ENCODE peak calls at places on chromosomes 16 and 17, in five cellular contexts. One of them, this sample, is unnamed.

GRCh38 chr17:66240630-66241029 is 11.4 kb upstream of the APOH start:
- DNase-seq in GM23248: peak; percentile 34
- DNase-seq in neuronal stem cell: no peak
- DNase-seq in IMR-90: peak; percentile 74
- DNase-seq in neural progenitor cell: no peak
- DNase-seq in this sample: no peak

GRCh38 chr17:41734139-41734948 is at the start of gene HAP1:
- DNase-seq in neural progenitor cell: peak; percentile 79
- DNase-seq in neuronal stem cell: peak; percentile 67
- DNase-seq in GM23248: peak; percentile 40
- DNase-seq in IMR-90: peak; percentile 8
- DNase-seq in this sample: no peak

GRCh38 chr16:22635345-22635744 is 124.7 kb downstream of the NPIPB5 start:
- DNase-seq in neural progenitor cell: no peak
- DNase-seq in IMR-90: no peak
- DNase-seq in GM23248: peak; percentile 31
- DNase-seq in neuronal stem cell: no peak
- DNase-seq in this sample: no peak

GRCh38 chr17:79311373-79311772 is 236.7 kb downstream of the ENGASE start:
- DNase-seq in IMR-90: no peak
- DNase-seq in neuronal stem cell: no peak
- DNase-seq in GM23248: no peak
- DNase-seq in neural progenitor cell: no peak
- DNase-seq in this sample: no peak

GRCh38 chr17:78735832-78736525 is 46.1 kb downstream of the CYTH1 start:
- DNase-seq in neural progenitor cell: no peak
- DNase-seq in neuronal stem cell: no peak
- DNase-seq in IMR-90: no peak
- DNase-seq in GM23248: peak; percentile 47
- DNase-seq in this sample: no peak

GRCh38 chr17:9252525-9252924 is 231.2 kb downstream of the NTN1 start:
- DNase-seq in neural progenitor cell: no peak
- DNase-seq in GM23248: no peak
- DNase-seq in neuronal stem cell: no peak
- DNase-seq in IMR-90: no peak
- DNase-seq in this sample: no peak

GRCh38 chr17:4858880-4859260 is 25.7 kb downstream of the MINK1 start:
- DNase-seq in IMR-90: peak; percentile 27
- DNase-seq in neural progenitor cell: no peak
- DNase-seq in neuronal stem cell: no peak
- DNase-seq in GM23248: peak; percentile 57
- DNase-seq in this sample: no peak

GRCh38 chr17:35728551-35728950 is 2.9 kb upstream of the RASL10B start:
- DNase-seq in neuronal stem cell: no peak
- DNase-seq in GM23248: no peak
- DNase-seq in IMR-90: no peak
- DNase-seq in neural progenitor cell: no peak
- DNase-seq in this sample: no peak

GRCh38 chr17:38861399-38861843 is 7.9 kb upstream of the RPL23 start:
- DNase-seq in neural progenitor cell: no peak
- DNase-seq in IMR-90: no peak
- DNase-seq in GM23248: no peak
- DNase-seq in neuronal stem cell: no peak
- DNase-seq in this sample: peak; percentile 69

GRCh38 chr17:7403043-7403901 is 625 bp downstream of the TMEM256 start:
- DNase-seq in neural progenitor cell: peak; percentile 85
- DNase-seq in neuronal stem cell: peak; percentile 67
- DNase-seq in IMR-90: no peak
- DNase-seq in GM23248: no peak
- DNase-seq in this sample: no peak

GRCh38 chr16:85448557-85449194 is 164.4 kb upstream of the GSE1 start:
- DNase-seq in GM23248: no peak
- DNase-seq in neuronal stem cell: no peak
- DNase-seq in neural progenitor cell: no peak
- DNase-seq in IMR-90: no peak
- DNase-seq in this sample: no peak

GRCh38 chr16:49952386-49952785 is 72.6 kb upstream of the CNEP1R1 start:
- DNase-seq in GM23248: no peak
- DNase-seq in IMR-90: no peak
- DNase-seq in neural progenitor cell: no peak
- DNase-seq in neuronal stem cell: no peak
- DNase-seq in this sample: no peak

GRCh38 chr17:78637643-78638042 is 60.4 kb upstream of the DNAH17 start:
- DNase-seq in GM23248: no peak
- DNase-seq in neural progenitor cell: no peak
- DNase-seq in IMR-90: no peak
- DNase-seq in neuronal stem cell: no peak
- DNase-seq in this sample: no peak

DNA sequence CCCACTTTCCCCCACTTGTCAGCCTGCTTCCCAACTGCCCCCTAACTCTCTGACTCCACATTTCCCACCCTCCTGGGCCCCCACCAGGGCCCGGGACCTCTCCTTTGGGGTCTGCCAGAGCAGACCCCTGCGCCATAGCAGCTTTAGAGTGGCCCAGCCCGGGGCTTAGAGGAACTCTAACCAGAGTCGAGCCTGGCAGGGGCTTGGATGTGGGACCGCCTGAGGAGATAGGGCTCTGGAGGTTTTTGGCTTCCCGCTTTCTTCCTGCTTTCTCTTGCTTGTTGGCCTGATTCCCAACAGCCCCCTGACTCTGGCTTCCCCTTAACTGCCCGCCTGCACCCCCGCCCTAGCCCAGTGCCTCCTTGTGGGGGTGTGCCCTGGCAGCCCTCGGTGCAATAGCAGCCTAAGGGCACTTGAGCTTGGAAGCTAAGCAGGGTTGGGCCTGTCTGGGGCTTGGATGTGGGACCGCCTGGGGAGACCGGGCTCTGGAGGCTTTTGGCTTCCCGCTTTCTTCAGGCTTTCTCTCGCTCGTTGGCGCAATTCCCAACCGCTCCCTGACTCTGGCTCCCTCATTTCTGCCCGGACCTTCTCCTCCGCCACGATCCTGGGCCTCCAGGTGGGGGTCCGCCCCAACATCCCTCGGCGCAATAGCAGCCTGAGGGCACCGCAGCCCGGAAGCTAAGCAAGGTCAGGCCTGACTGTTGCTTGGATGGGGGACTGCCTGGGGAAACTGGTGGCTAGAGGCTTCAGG is 2292.0 kb downstream of the TP53TG3F start:
- DNase-seq in neural progenitor cell: no peak
- DNase-seq in IMR-90: no peak
- DNase-seq in neuronal stem cell: no peak
- DNase-seq in GM23248: no peak
- DNase-seq in this sample: no peak
- H3K9ac ChIP-seq in neural progenitor cell: no peak overlapping the region
- H3K9ac ChIP-seq in IMR-90: no peak overlapping the region
- H3K9ac ChIP-seq in neuronal stem cell: no peak overlapping the region
- H3K9ac ChIP-seq in GM23248: no peak overlapping the region
- H3K9ac ChIP-seq in this sample: no peak overlapping the region

DNA sequence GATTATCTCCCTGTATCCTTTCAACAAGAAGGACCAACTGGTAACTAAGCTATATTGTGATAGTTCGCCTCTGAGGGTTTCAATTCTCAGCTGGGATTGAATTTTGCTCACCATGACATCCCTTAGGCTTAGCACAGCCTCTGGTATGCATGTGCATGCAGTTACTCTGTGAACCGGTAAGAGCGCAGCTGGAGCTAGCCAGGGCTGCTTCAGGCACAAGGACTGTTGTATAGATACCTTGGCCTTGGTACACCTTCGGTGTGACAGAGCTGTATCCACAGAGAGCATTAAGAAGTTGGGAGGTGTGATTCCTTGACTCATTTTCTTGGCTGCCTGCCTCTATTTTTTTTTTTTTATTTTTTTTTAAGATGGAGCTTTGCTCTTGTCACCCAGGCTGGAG is 2.3 kb upstream of the NUTF2 start:
- DNase-seq in neural progenitor cell: peak; percentile 50
- DNase-seq in neuronal stem cell: no peak
- DNase-seq in GM23248: peak; percentile 57
- DNase-seq in IMR-90: peak; percentile 51
- DNase-seq in this sample: no peak
- H3K9ac ChIP-seq in neural progenitor cell: no peak overlapping the region
- H3K9ac ChIP-seq in neuronal stem cell: no peak overlapping the region
- H3K9ac ChIP-seq in GM23248: peak overlapping the region; percentile 75
- H3K9ac ChIP-seq in IMR-90: peak overlapping the region; percentile 12
- H3K9ac ChIP-seq in this sample: no peak overlapping the region

GRCh38 chr17:14405189-14405588 is 104.3 kb downstream of the HS3ST3B1 start:
- DNase-seq in GM23248: no peak
- DNase-seq in IMR-90: no peak
- DNase-seq in neuronal stem cell: no peak
- DNase-seq in neural progenitor cell: no peak
- DNase-seq in this sample: no peak
- H3K9ac ChIP-seq in GM23248: no peak overlapping the region
- H3K9ac ChIP-seq in IMR-90: no peak overlapping the region
- H3K9ac ChIP-seq in neuronal stem cell: no peak overlapping the region
- H3K9ac ChIP-seq in neural progenitor cell: no peak overlapping the region
- H3K9ac ChIP-seq in this sample: no peak overlapping the region

DNA sequence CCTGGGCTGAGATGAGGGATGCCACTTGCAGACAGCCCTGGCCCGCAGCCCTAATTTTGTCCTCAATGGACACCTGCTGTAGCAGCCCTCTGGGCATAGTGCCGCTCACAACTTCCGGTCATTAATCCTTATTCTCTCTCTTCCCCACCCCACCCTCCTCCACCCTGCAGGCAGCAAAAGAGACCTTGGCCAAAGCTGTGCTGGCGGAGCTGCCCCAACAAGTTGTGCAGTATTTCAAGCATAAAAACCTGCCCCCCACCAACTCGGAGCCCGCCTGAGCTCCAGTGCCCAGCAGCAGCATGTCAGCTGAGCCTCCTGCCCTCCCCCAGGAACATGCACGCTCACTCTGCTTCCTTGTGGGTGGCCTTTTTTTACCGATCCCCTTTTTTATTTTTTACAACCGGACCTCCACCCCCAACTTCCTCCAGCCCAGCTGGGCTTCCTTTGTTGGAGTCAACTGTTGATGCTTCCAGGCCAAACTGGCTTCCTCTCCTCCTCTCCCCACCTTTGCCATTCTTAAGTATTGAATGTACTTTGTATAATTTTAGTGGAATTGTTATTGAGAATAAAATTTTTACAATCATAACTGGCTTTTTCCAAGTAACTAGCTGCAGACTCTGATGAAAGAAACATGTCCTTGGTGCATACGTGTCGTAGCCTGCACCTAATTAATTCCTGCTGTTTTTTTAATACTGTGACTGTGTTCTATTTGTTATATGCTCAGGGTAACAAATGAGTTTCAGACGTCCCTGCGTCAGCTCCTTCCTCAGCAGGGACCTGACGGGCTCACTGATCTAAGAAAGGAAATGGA is 38.3 kb downstream of the PSME3IP1 start:
- DNase-seq in GM23248: peak; percentile 75
- DNase-seq in neuronal stem cell: no peak
- DNase-seq in neural progenitor cell: peak; percentile 33
- DNase-seq in IMR-90: peak; percentile 46
- DNase-seq in this sample: peak; percentile 20
- H3K9ac ChIP-seq in GM23248: peak overlapping the region; percentile 47
- H3K9ac ChIP-seq in neuronal stem cell: no peak overlapping the region
- H3K9ac ChIP-seq in neural progenitor cell: no peak overlapping the region
- H3K9ac ChIP-seq in IMR-90: no peak overlapping the region
- H3K9ac ChIP-seq in this sample: no peak overlapping the region

GRCh38 chr16:21302898-21303528 is 24.9 kb upstream of the CRYM start:
- DNase-seq in neural progenitor cell: no peak
- DNase-seq in IMR-90: peak; percentile 93
- DNase-seq in GM23248: peak; percentile 91
- DNase-seq in neuronal stem cell: no peak
- DNase-seq in this sample: no peak
- H3K9ac ChIP-seq in neural progenitor cell: no peak overlapping the region
- H3K9ac ChIP-seq in IMR-90: no peak overlapping the region
- H3K9ac ChIP-seq in GM23248: peak overlapping the region; percentile 85
- H3K9ac ChIP-seq in neuronal stem cell: no peak overlapping the region
- H3K9ac ChIP-seq in this sample: no peak overlapping the region

GRCh38 chr17:81387235-81388060 is 7.8 kb upstream of the BAHCC1 start:
- DNase-seq in IMR-90: peak; percentile 57
- DNase-seq in GM23248: peak; percentile 75
- DNase-seq in neuronal stem cell: no peak
- DNase-seq in neural progenitor cell: peak; percentile 86
- DNase-seq in this sample: no peak

GRCh38 chr17:81389585-81389984 is 5.7 kb upstream of the BAHCC1 start:
- DNase-seq in neuronal stem cell: no peak
- DNase-seq in GM23248: no peak
- DNase-seq in neural progenitor cell: no peak
- DNase-seq in IMR-90: no peak
- DNase-seq in this sample: no peak

GRCh38 chr17:81386646-81387234 is 8.5 kb upstream of the BAHCC1 start:
- DNase-seq in IMR-90: no peak
- DNase-seq in neuronal stem cell: no peak
- DNase-seq in neural progenitor cell: peak; percentile 75
- DNase-seq in GM23248: no peak
- DNase-seq in this sample: no peak

GRCh38 chr17:81388612-81389367 is 6.5 kb upstream of the BAHCC1 start:
- DNase-seq in neural progenitor cell: peak; percentile 80
- DNase-seq in neuronal stem cell: no peak
- DNase-seq in GM23248: no peak
- DNase-seq in IMR-90: no peak
- DNase-seq in this sample: no peak

GRCh38 chr17:81388091-81388611 is 7.1 kb upstream of the BAHCC1 start:
- DNase-seq in IMR-90: no peak
- DNase-seq in neural progenitor cell: no peak
- DNase-seq in neuronal stem cell: no peak
- DNase-seq in GM23248: no peak
- DNase-seq in this sample: no peak
- H3K9ac ChIP-seq in IMR-90: peak overlapping the region; percentile 32
- H3K9ac ChIP-seq in neural progenitor cell: no peak overlapping the region
- H3K9ac ChIP-seq in neuronal stem cell: peak overlapping the region; percentile 9
- H3K9ac ChIP-seq in GM23248: peak overlapping the region; percentile 91
- H3K9ac ChIP-seq in this sample: peak overlapping the region; percentile 90

GRCh38 chr16:89864421-89864820 is 9.0 kb upstream of the TCF25 start:
- DNase-seq in neural progenitor cell: no peak
- DNase-seq in neuronal stem cell: no peak
- DNase-seq in GM23248: peak; percentile 32
- DNase-seq in IMR-90: peak; percentile 13
- DNase-seq in this sample: no peak
- H3K9ac ChIP-seq in neural progenitor cell: no peak overlapping the region
- H3K9ac ChIP-seq in neuronal stem cell: no peak overlapping the region
- H3K9ac ChIP-seq in GM23248: no peak overlapping the region
- H3K9ac ChIP-seq in IMR-90: no peak overlapping the region
- H3K9ac ChIP-seq in this sample: no peak overlapping the region

GRCh38 chr17:48392836-48393235 is 37.2 kb downstream of the SKAP1 start:
- DNase-seq in GM23248: peak; percentile 43
- DNase-seq in IMR-90: no peak
- DNase-seq in neuronal stem cell: no peak
- DNase-seq in neural progenitor cell: no peak
- DNase-seq in this sample: no peak
- H3K9ac ChIP-seq in GM23248: peak overlapping the region; percentile 10
- H3K9ac ChIP-seq in IMR-90: no peak overlapping the region
- H3K9ac ChIP-seq in neuronal stem cell: no peak overlapping the region
- H3K9ac ChIP-seq in neural progenitor cell: no peak overlapping the region
- H3K9ac ChIP-seq in this sample: no peak overlapping the region

This sample was measured in SK-N-MC.